ENCODE peak calls at places on chromosome 21, in four cellular contexts. One of them, this sample, is unnamed.

GRCh38 chr21:46077674-46078101 is 20.2 kb upstream of the COL6A2 start:
- DNase-seq in neuronal stem cell: no peak
- DNase-seq in NCI-H510A treated with DMSO at 0.1 percent for 48 hours: no peak
- DNase-seq in naive thymus-derived CD8-positive, alpha-beta T cell: no peak
- DNase-seq in this sample: no peak

GRCh38 chr21:38258803-38259485 is 2.2 kb downstream of the KCNJ15 start:
- DNase-seq in NCI-H510A treated with DMSO at 0.1 percent for 48 hours: no peak
- DNase-seq in naive thymus-derived CD8-positive, alpha-beta T cell: no peak
- DNase-seq in neuronal stem cell: no peak
- DNase-seq in this sample: peak

GRCh38 chr21:44344541-44345183 is 5.5 kb upstream of the CFAP410 start:
- DNase-seq in naive thymus-derived CD8-positive, alpha-beta T cell: no peak
- DNase-seq in neuronal stem cell: no peak
- DNase-seq in NCI-H510A treated with DMSO at 0.1 percent for 48 hours: no peak
- DNase-seq in this sample: peak

GRCh38 chr21:33011462-33011861 is 14.3 kb upstream of the OLIG2 start:
- DNase-seq in naive thymus-derived CD8-positive, alpha-beta T cell: no peak
- DNase-seq in NCI-H510A treated with DMSO at 0.1 percent for 48 hours: no peak
- DNase-seq in neuronal stem cell: no peak
- DNase-seq in this sample: peak

GRCh38 chr21:41945982-41946381 is 7.8 kb downstream of the C2CD2 start:
- DNase-seq in naive thymus-derived CD8-positive, alpha-beta T cell: no peak
- DNase-seq in NCI-H510A treated with DMSO at 0.1 percent for 48 hours: no peak
- DNase-seq in neuronal stem cell: no peak
- DNase-seq in this sample: no peak

GRCh38 chr21:43018519-43018918 is 44.2 kb downstream of the PKNOX1 start:
- DNase-seq in neuronal stem cell: no peak
- DNase-seq in naive thymus-derived CD8-positive, alpha-beta T cell: no peak
- DNase-seq in NCI-H510A treated with DMSO at 0.1 percent for 48 hours: no peak
- DNase-seq in this sample: no peak

GRCh38 chr21:17105972-17106371 is 406.9 kb upstream of the CXADR start:
- DNase-seq in neuronal stem cell: no peak
- DNase-seq in NCI-H510A treated with DMSO at 0.1 percent for 48 hours: no peak
- DNase-seq in naive thymus-derived CD8-positive, alpha-beta T cell: no peak
- DNase-seq in this sample: no peak

GRCh38 chr21:31729622-31730343 is 2.1 kb downstream of the SCAF4 start:
- DNase-seq in NCI-H510A treated with DMSO at 0.1 percent for 48 hours: no peak
- DNase-seq in naive thymus-derived CD8-positive, alpha-beta T cell: no peak
- DNase-seq in neuronal stem cell: no peak
- DNase-seq in this sample: no peak

GRCh38 chr21:36918291-36918690 is 48.2 kb downstream of the HLCS start:
- DNase-seq in NCI-H510A treated with DMSO at 0.1 percent for 48 hours: no peak
- DNase-seq in naive thymus-derived CD8-positive, alpha-beta T cell: no peak
- DNase-seq in neuronal stem cell: no peak
- DNase-seq in this sample: peak

GRCh38 chr21:16942703-16943102 is 570.1 kb upstream of the CXADR start:
- DNase-seq in neuronal stem cell: no peak
- DNase-seq in NCI-H510A treated with DMSO at 0.1 percent for 48 hours: no peak
- DNase-seq in naive thymus-derived CD8-positive, alpha-beta T cell: no peak
- DNase-seq in this sample: peak

GRCh38 chr21:32367158-32367557 is 25.7 kb downstream of the URB1 start:
- DNase-seq in naive thymus-derived CD8-positive, alpha-beta T cell: no peak
- DNase-seq in NCI-H510A treated with DMSO at 0.1 percent for 48 hours: no peak
- DNase-seq in neuronal stem cell: no peak
- DNase-seq in this sample: no peak

GRCh38 chr21:45331521-45332257 is 44.0 kb upstream of the POFUT2 start:
- DNase-seq in NCI-H510A treated with DMSO at 0.1 percent for 48 hours: no peak
- DNase-seq in naive thymus-derived CD8-positive, alpha-beta T cell: no peak
- DNase-seq in neuronal stem cell: no peak
- DNase-seq in this sample: no peak

GRCh38 chr21:42373908-42374455 is 7.6 kb upstream of the TFF1 start:
- DNase-seq in neuronal stem cell: no peak
- DNase-seq in naive thymus-derived CD8-positive, alpha-beta T cell: no peak
- DNase-seq in NCI-H510A treated with DMSO at 0.1 percent for 48 hours: no peak
- DNase-seq in this sample: no peak

GRCh38 chr21:29196021-29196663 is 65.7 kb downstream of the MAP3K7CL start:
- DNase-seq in naive thymus-derived CD8-positive, alpha-beta T cell: peak
- DNase-seq in neuronal stem cell: no peak
- DNase-seq in NCI-H510A treated with DMSO at 0.1 percent for 48 hours: no peak
- DNase-seq in this sample: peak

GRCh38 chr21:36237441-36237840 is 80.8 kb downstream of the DOP1B start:
- DNase-seq in NCI-H510A treated with DMSO at 0.1 percent for 48 hours: no peak
- DNase-seq in neuronal stem cell: no peak
- DNase-seq in naive thymus-derived CD8-positive, alpha-beta T cell: no peak
- DNase-seq in this sample: no peak

GRCh38 chr21:35976929-35977328 is 83.4 kb downstream of the SETD4 start:
- DNase-seq in neuronal stem cell: no peak
- DNase-seq in NCI-H510A treated with DMSO at 0.1 percent for 48 hours: no peak
- DNase-seq in naive thymus-derived CD8-positive, alpha-beta T cell: no peak
- DNase-seq in this sample: no peak

GRCh38 chr21:29145837-29146453 is 15.5 kb downstream of the MAP3K7CL start:
- DNase-seq in naive thymus-derived CD8-positive, alpha-beta T cell: no peak
- DNase-seq in neuronal stem cell: no peak
- DNase-seq in NCI-H510A treated with DMSO at 0.1 percent for 48 hours: no peak
- DNase-seq in this sample: peak

GRCh38 chr21:36955783-36956182 is 10.7 kb downstream of the HLCS start:
- DNase-seq in NCI-H510A treated with DMSO at 0.1 percent for 48 hours: no peak
- DNase-seq in naive thymus-derived CD8-positive, alpha-beta T cell: no peak
- DNase-seq in neuronal stem cell: no peak
- DNase-seq in this sample: no peak

GRCh38 chr21:35861656-35862055 is 198.7 kb downstream of the SETD4 start:
- DNase-seq in neuronal stem cell: no peak
- DNase-seq in NCI-H510A treated with DMSO at 0.1 percent for 48 hours: no peak
- DNase-seq in naive thymus-derived CD8-positive, alpha-beta T cell: no peak
- DNase-seq in this sample: no peak

GRCh38 chr21:44846485-44847260 is 26.8 kb downstream of the PTTG1IP start:
- DNase-seq in naive thymus-derived CD8-positive, alpha-beta T cell: peak
- DNase-seq in NCI-H510A treated with DMSO at 0.1 percent for 48 hours: no peak
- DNase-seq in neuronal stem cell: no peak
- DNase-seq in this sample: peak

GRCh38 chr21:36830041-36830440 is 131.1 kb downstream of the SIM2 start:
- DNase-seq in NCI-H510A treated with DMSO at 0.1 percent for 48 hours: no peak
- DNase-seq in neuronal stem cell: no peak
- DNase-seq in naive thymus-derived CD8-positive, alpha-beta T cell: no peak
- DNase-seq in this sample: no peak

GRCh38 chr21:46194374-46195334 is 10.4 kb upstream of the SPATC1L start:
- DNase-seq in NCI-H510A treated with DMSO at 0.1 percent for 48 hours: no peak
- DNase-seq in naive thymus-derived CD8-positive, alpha-beta T cell: no peak
- DNase-seq in neuronal stem cell: no peak
- DNase-seq in this sample: no peak

GRCh38 chr21:44572959-44573583 is 458 bp upstream of the KRTAP10-4 start:
- DNase-seq in neuronal stem cell: no peak
- DNase-seq in NCI-H510A treated with DMSO at 0.1 percent for 48 hours: no peak
- DNase-seq in naive thymus-derived CD8-positive, alpha-beta T cell: no peak
- DNase-seq in this sample: no peak

GRCh38 chr21:46229133-46229922 is 754 bp upstream of the LSS start:
- DNase-seq in NCI-H510A treated with DMSO at 0.1 percent for 48 hours: peak
- DNase-seq in naive thymus-derived CD8-positive, alpha-beta T cell: no peak
- DNase-seq in neuronal stem cell: peak
- DNase-seq in this sample: no peak

GRCh38 chr21:40660461-40660860 is 186.5 kb downstream of the DSCAM start:
- DNase-seq in NCI-H510A treated with DMSO at 0.1 percent for 48 hours: no peak
- DNase-seq in naive thymus-derived CD8-positive, alpha-beta T cell: no peak
- DNase-seq in neuronal stem cell: no peak
- DNase-seq in this sample: no peak

GRCh38 chr21:42444745-42445059 is 41.0 kb downstream of the UBASH3A start:
- DNase-seq in naive thymus-derived CD8-positive, alpha-beta T cell: no peak
- DNase-seq in neuronal stem cell: no peak
- DNase-seq in NCI-H510A treated with DMSO at 0.1 percent for 48 hours: no peak
- DNase-seq in this sample: no peak

GRCh38 chr21:39809936-39810335 is 57.3 kb upstream of the PCP4 start:
- DNase-seq in NCI-H510A treated with DMSO at 0.1 percent for 48 hours: no peak
- DNase-seq in naive thymus-derived CD8-positive, alpha-beta T cell: no peak
- DNase-seq in neuronal stem cell: no peak
- DNase-seq in this sample: no peak

GRCh38 chr21:25566645-25567044 is 40.6 kb downstream of the MRPL39 start:
- DNase-seq in naive thymus-derived CD8-positive, alpha-beta T cell: no peak
- DNase-seq in neuronal stem cell: no peak
- DNase-seq in NCI-H510A treated with DMSO at 0.1 percent for 48 hours: no peak
- DNase-seq in this sample: no peak

GRCh38 chr21:43644609-43645008 is 14.7 kb downstream of the HSF2BP start:
- DNase-seq in naive thymus-derived CD8-positive, alpha-beta T cell: no peak
- DNase-seq in neuronal stem cell: no peak
- DNase-seq in NCI-H510A treated with DMSO at 0.1 percent for 48 hours: no peak
- DNase-seq in this sample: peak

GRCh38 chr21:44364151-44365053 is 11.0 kb downstream of the TRPM2 start:
- DNase-seq in neuronal stem cell: no peak
- DNase-seq in NCI-H510A treated with DMSO at 0.1 percent for 48 hours: no peak
- DNase-seq in naive thymus-derived CD8-positive, alpha-beta T cell: no peak
- DNase-seq in this sample: no peak

GRCh38 chr21:34128124-34128523 is 54.7 kb downstream of the MRPS6 start:
- DNase-seq in neuronal stem cell: no peak
- DNase-seq in NCI-H510A treated with DMSO at 0.1 percent for 48 hours: no peak
- DNase-seq in naive thymus-derived CD8-positive, alpha-beta T cell: no peak
- DNase-seq in this sample: no peak